ENCODE peak calls at places on chromosomes 4 and X, in seven cellular contexts. D is EL; Z is lower leg skin; A is activated CD4-positive, alpha-beta T cell treated with anti-CD3 and anti-CD28 coated beads, Interleukin-2, amount 10 ng/mL, durations not matched to agents 7 days and 5 days; G is Panc1; V is mammary epithelial cell; O is stimulated activated CD4-positive, alpha-beta T cell treated with anti-CD3 and anti-CD28 coated beads, Interleukin-4, amount 100 ng/mL, for 4 hours. S is an unnamed sample.

GRCh38 chrX:128439159-128439558 is 387.0 kb upstream of the ACTRT1 start:
- DNase-seq in V (no peak), O (no peak), G (no peak), Z (no peak), A (no peak), D (no peak), S (no peak)

GRCh38 chr4:164977243-164978164 is at the start of gene TRIM61:
- DNase-seq in D (peak; percentile 17), A (peak; percentile 55), V (no peak), G (no peak), Z (no peak), O (peak; percentile 35), S (peak; percentile 78)

GRCh38 chr4:177079327-177079726 is 230.3 kb upstream of the NEIL3 start:
- DNase-seq in D (no peak), G (no peak), V (no peak), O (no peak), Z (no peak), A (no peak), S (no peak)

GRCh38 chrX:138791551-138791950 is 80.0 kb upstream of the FGF13 start:
- DNase-seq in O (no peak), V (no peak), G (no peak), Z (no peak), D (no peak), A (no peak), S (no peak)

GRCh38 chrX:153349952-153350351 is 16.0 kb downstream of the ZNF275 start:
- DNase-seq in A (no peak), Z (no peak), O (no peak), V (no peak), D (peak; percentile 6), G (no peak), S (no peak)

GRCh38 chr4:89836031-89836777 is 757 bp downstream of the SNCA start:
- DNase-seq in Z (no peak), D (no peak), V (peak; percentile 47), G (no peak), O (no peak), A (no peak), S (no peak)

GRCh38 chr4:189940178-189941004 is at the start of gene FRG1:
- DNase-seq in Z (peak; percentile 94), G (peak; percentile 32), O (peak; percentile 94), V (peak; percentile 95), D (peak; percentile 90), A (peak; percentile 95), S (peak; percentile 93)

GRCh38 chrX:23811135-23811781 is 28.3 kb downstream of the SAT1 start:
- DNase-seq in O (no peak), G (no peak), A (no peak), Z (peak; percentile 45), D (no peak), V (peak; percentile 34), S (no peak)

GRCh38 chr4:167025651-167026050 is 208.6 kb downstream of the SPOCK3 start:
- DNase-seq in G (no peak), Z (no peak), D (no peak), A (no peak), V (peak; percentile 48), O (no peak), S (no peak)

GRCh38 chr4:96786306-96786705 is 946.4 kb downstream of the PDHA2 start:
- DNase-seq in O (no peak), A (no peak), Z (no peak), D (no peak), V (no peak), G (no peak), S (no peak)

GRCh38 chr4:88230953-88231835 is 53.2 kb downstream of the PPM1K start:
- DNase-seq in G (no peak), Z (no peak), A (no peak), O (no peak), V (no peak), D (peak; percentile 25), S (peak; percentile 29)

GRCh38 chrX:108349210-108349609 is 89.0 kb downstream of the COL4A6 start:
- DNase-seq in V (no peak), Z (no peak), D (no peak), G (no peak), O (no peak), A (no peak), S (no peak)

GRCh38 chr4:184937745-184938144 is 80.5 kb upstream of the HELT start:
- DNase-seq in A (no peak), G (no peak), O (no peak), V (no peak), Z (no peak), D (peak; percentile 4), S (no peak)

GRCh38 chr4:153233761-153234371 is 29.6 kb downstream of the TRIM2 start:
- DNase-seq in G (no peak), A (no peak), D (peak; percentile 95), Z (no peak), O (no peak), V (peak; percentile 92), S (peak; percentile 89)

GRCh38 chr4:88600129-88600849 is 8.0 kb downstream of the HERC3 start:
- DNase-seq in A (no peak), Z (no peak), D (peak; percentile 72), V (peak; percentile 89), G (no peak), O (no peak), S (peak; percentile 47)

GRCh38 chr4:12242354-12242753 is 813.7 kb upstream of the HS3ST1 start:
- DNase-seq in A (no peak), V (no peak), G (no peak), D (no peak), O (no peak), Z (no peak), S (no peak)

GRCh38 chrX:13169688-13170087 is 125.3 kb upstream of the FAM9C start:
- DNase-seq in V (no peak), O (no peak), D (no peak), A (no peak), G (no peak), Z (no peak), S (no peak)

GRCh38 chrX:13808293-13808692 is 8.6 kb downstream of the GPM6B start:
- DNase-seq in O (no peak), D (no peak), Z (no peak), A (no peak), G (no peak), V (no peak), S (no peak)

GRCh38 chrX:22818061-22818460 is 181.7 kb upstream of the DDX53 start:
- DNase-seq in A (no peak), V (no peak), D (peak; percentile 5), O (no peak), G (no peak), Z (no peak), S (no peak)

GRCh38 chr4:14025093-14025492 is 397.6 kb upstream of the BOD1L1 start:
- DNase-seq in Z (no peak), D (no peak), V (no peak), A (no peak), O (no peak), G (no peak), S (no peak)